ENCODE peak calls at places on chromosomes 7 and 10, in ten cellular contexts. Z, C, J, R, Y, A, M, P, K and L are unnamed samples.

GRCh38 chr10:89427629-89428028 is 13.3 kb downstream of the IFIT5 start:
- DNase-seq in P (peak; percentile 48), M (no peak), C (peak; percentile 86), A (no peak), Z (no peak), J (peak; percentile 63), R (no peak), K (no peak), Y (peak; percentile 75), L (no peak)

GRCh38 chr10:71029411-71029881 is 141.1 kb upstream of the PCBD1 start:
- DNase-seq in K (no peak), Y (no peak), J (no peak), A (no peak), C (no peak), Z (no peak), R (no peak), P (no peak), M (no peak), L (no peak)

GRCh38 chr7:158449942-158450341 is 137.7 kb downstream of the PTPRN2 start:
- DNase-seq in Z (no peak), P (no peak), K (no peak), R (no peak), A (no peak), M (no peak), Y (no peak), C (no peak), J (no peak), L (no peak)

GRCh38 chr10:35136263-35136815 is 9.7 kb downstream of the CREM start:
- DNase-seq in P (no peak), J (no peak), Z (no peak), C (no peak), Y (no peak), R (no peak), A (no peak), K (no peak), M (no peak), L (no peak)

GRCh38 chr10:98269435-98269912 is 1.5 kb upstream of the LOXL4 start:
- DNase-seq in C (peak; percentile 78), J (peak; percentile 94), A (peak; percentile 67), R (peak; percentile 59), P (peak; percentile 41), Y (peak; percentile 76), K (no peak), Z (peak; percentile 80), M (no peak), L (no peak)

GRCh38 chr10:132319853-132320669 is 11.9 kb upstream of the LRRC27 start:
- DNase-seq in P (peak; percentile 67), M (no peak), Z (no peak), K (no peak), R (no peak), A (no peak), Y (peak; percentile 84), C (peak; percentile 88), J (peak; percentile 94), L (no peak)

GRCh38 chr7:106050002-106050742 is 61.9 kb downstream of the SYPL1 start:
- DNase-seq in K (no peak), P (peak; percentile 38), Y (peak; percentile 51), M (no peak), A (peak; percentile 60), J (peak; percentile 61), Z (peak; percentile 61), C (no peak), R (no peak), L (no peak)

GRCh38 chr10:72954596-72955569 is at the start of gene PLA2G12B:
- DNase-seq in Z (no peak), P (no peak), A (peak; percentile 83), J (no peak), M (no peak), C (no peak), Y (no peak), R (peak; percentile 60), K (no peak), L (no peak)

GRCh38 chr7:78018541-78019456 is 220.2 kb downstream of the PHTF2 start:
- DNase-seq in M (peak; percentile 20), Z (peak; percentile 48), A (peak; percentile 20), R (peak; percentile 59), P (no peak), Y (peak; percentile 18), K (no peak), C (peak; percentile 45), J (peak; percentile 25), L (peak; percentile 39)

GRCh38 chr7:122896509-122896908 is 10.2 kb upstream of the CADPS2 start:
- DNase-seq in Y (no peak), K (no peak), C (peak; percentile 7), R (no peak), A (no peak), M (no peak), J (no peak), Z (no peak), P (no peak), L (no peak)
- TF ChIP-seq CTCF in Y (no peak), K (no peak), C (peak; percentile 2), R (no peak), A (no peak), M (no peak), J (no peak), Z (no peak), P (no peak), L (no peak)

DNA sequence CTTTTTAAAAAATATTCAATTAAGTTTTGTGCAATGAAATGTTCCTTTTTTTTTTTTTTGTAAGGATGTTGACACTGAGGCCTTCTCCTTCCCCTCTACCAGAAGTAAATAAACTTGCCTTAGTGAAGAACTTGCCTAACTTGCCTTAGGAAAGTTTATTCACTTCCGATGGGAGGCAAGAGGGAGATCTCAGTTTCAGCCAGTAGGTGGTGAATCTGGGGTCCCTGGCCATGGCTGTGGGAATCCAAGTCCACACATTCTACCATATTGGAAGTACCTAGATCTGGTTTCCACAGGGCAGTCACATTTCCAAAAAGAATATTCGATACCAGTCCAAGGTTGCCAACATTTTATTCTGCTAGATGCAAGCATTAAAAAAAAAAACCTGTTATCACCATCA is 270.9 kb downstream of the CCSER2 start:
- DNase-seq in C (no peak), Y (no peak), A (no peak), R (no peak), P (no peak), J (no peak), M (no peak), Z (no peak), K (no peak), L (no peak)
- TF ChIP-seq CTCF in C (no peak), Y (no peak), A (no peak), R (no peak), P (no peak), J (no peak), M (no peak), Z (no peak), K (no peak), L (no peak)

DNA sequence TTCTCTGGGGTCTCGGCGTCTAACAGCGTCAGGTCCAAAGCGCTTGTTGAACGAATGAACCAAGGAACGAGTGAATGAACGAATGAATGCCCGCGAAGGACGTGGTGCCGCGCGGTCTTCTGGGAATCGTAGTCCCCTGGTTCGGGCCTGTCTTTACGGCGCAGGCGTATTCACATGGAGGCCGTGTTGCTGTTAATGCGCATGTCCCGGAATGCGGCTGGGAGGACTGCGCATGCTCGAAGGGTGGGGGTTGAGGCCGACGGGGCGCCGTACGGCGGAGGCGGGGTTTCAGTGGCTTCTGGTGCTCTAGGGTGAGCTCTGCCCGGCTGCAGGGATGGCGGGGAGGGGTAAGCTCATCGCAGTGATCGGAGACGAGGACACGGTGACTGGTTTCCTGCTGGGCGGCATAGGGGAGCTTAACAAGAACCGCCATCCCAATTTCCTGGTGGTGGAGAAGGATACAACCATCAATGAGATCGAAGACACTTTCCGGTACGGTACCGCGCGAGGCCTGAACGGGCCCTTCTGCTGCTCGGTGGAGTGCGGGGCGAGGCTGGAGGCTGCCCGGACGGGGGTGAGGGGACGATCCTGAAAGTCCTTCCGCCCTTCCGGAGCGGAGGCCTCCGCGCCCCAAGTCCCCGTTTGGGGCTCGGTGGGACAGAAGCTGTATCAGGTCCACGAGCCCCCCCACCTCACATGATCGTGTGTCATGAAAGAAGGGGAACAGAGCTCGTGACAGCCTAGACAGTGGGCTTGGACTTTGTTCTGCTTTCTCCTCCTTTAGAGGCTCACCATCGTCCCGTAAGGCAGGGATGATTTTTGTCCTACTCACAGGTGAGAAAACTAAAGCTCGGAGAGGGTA is at the start of gene ATP6V1F:
- DNase-seq in K (peak; percentile 91), Z (peak; percentile 97), Y (peak; percentile 96), C (peak; percentile 97), A (peak; percentile 99), M (peak; percentile 100), J (peak; percentile 99), P (peak; percentile 92), R (peak; percentile 99), L (peak; percentile 94)
- TF ChIP-seq CTCF in K (no peak), Z (peak; percentile 23), Y (no peak), C (peak; percentile 2), A (no peak), M (no peak), J (no peak), P (no peak), R (no peak), L (no peak)

GRCh38 chr10:126294451-126294850 is 93.8 kb downstream of the ADAM12 start:
- DNase-seq in C (no peak), Y (no peak), J (no peak), M (no peak), Z (no peak), K (no peak), A (no peak), P (no peak), R (no peak), L (no peak)

GRCh38 chr10:126283307-126283706 is 105.0 kb downstream of the ADAM12 start:
- DNase-seq in J (no peak), M (no peak), Y (no peak), P (no peak), Z (no peak), R (no peak), K (no peak), A (no peak), C (no peak), L (no peak)

GRCh38 chr10:126290232-126290631 is 98.0 kb downstream of the ADAM12 start:
- DNase-seq in M (no peak), Y (no peak), K (no peak), J (no peak), R (no peak), C (no peak), Z (no peak), P (no peak), A (no peak), L (no peak)

DNA sequence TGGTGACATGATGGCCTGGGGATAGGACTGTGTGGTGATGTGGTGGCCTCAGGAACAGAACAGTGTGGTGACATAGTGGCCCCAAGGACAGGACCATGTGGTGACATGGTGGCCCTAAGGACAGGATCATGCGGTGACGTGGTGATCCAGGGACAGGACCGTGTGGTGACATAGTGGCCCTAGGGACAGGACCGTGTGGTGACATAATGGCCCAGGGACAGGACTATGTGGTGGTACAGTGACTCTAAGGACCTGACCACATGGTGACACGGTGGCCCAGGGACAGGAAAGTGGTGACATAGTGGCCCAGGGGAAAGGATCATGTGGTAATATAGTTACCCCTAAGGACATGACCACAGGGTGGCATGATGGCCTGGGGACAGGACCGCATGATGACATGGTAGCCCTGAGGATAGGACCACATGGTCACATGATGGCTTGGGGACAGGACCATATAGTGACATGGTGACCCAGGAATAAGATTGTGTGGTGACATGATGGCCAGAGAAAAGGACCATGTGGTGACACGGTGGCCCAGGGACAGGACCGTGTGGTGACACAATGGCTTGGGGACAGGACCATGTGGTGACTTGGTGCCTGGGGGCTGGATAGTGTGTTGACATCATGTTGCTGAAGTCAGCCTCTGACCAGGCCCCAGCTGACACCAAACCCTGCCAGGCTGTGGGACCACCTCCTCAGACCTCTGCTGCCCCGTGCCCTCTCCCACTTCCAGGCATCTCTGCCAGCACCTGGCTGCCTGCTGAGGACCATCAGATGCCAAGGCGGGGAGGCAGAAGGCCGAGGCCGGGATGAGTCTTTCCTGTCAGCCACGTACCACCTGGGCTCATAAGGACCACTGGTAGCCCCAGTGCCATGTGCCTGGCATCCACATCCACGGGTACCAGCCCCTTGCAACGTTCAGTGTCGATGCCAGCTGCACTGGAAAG is 99.5 kb downstream of the ADAM12 start:
- DNase-seq in Z (no peak), R (no peak), A (no peak), K (no peak), Y (no peak), P (no peak), C (no peak), M (no peak), J (no peak), L (no peak)
- TF ChIP-seq CTCF in Z (no peak), R (no peak), A (no peak), K (no peak), Y (no peak), P (no peak), C (no peak), M (no peak), J (no peak), L (no peak)